ENCODE peak calls at places on chromosomes 3 and 15, in four cellular contexts. S is GM12878, I is K562, T is HepG2. L is an unnamed sample.

GRCh38 chr3:50203113-50203852 is 1.8 kb upstream of the SLC38A3 start:
- DNase-seq in S (no peak), I (no peak), T (peak), L (no peak)

GRCh38 chr3:11535207-11535960 is 108.3 kb downstream of the VGLL4 start:
- DNase-seq in S (no peak), I (no peak), T (no peak), L (no peak)

GRCh38 chr3:107662109-107662477 is 139.3 kb downstream of the BBX start:
- DNase-seq in S (no peak), I (no peak), T (no peak), L (no peak)

GRCh38 chr15:91224750-91225380 is 124.8 kb downstream of the SV2B start:
- DNase-seq in S (peak), I (peak), T (peak), L (peak)

GRCh38 chr3:158768361-158768787 is 33.5 kb upstream of the MFSD1 start:
- DNase-seq in S (no peak), I (peak), T (peak), L (no peak)

GRCh38 chr3:153284282-153284938 is 122.4 kb downstream of the RAP2B start:
- DNase-seq in S (peak), I (no peak), T (peak), L (no peak)

GRCh38 chr3:15861163-15861562 is 63.4 kb upstream of the ANKRD28 start:
- DNase-seq in S (no peak), I (peak), T (no peak), L (no peak)

GRCh38 chr3:151135548-151136337 is 50.3 kb downstream of the MED12L start:
- DNase-seq in S (no peak), I (peak), T (no peak), L (no peak)

GRCh38 chr3:177810162-177810623 is 612.9 kb upstream of the TBL1XR1 start:
- DNase-seq in S (no peak), I (no peak), T (peak), L (no peak)

GRCh38 chr3:166444336-166444735 is 607.1 kb upstream of the BCHE start:
- DNase-seq in S (no peak), I (no peak), T (no peak), L (no peak)

GRCh38 chr3:21109056-21109455 is 642.0 kb downstream of the ZNF385D start:
- DNase-seq in S (no peak), I (no peak), T (no peak), L (no peak)

GRCh38 chr15:29452881-29453731 is 183.5 kb upstream of the NSMCE3 start:
- DNase-seq in S (no peak), I (no peak), T (no peak), L (no peak)

GRCh38 chr3:135995766-135996165 is 30.2 kb downstream of the PPP2R3A start:
- DNase-seq in S (no peak), I (no peak), T (no peak), L (no peak)

GRCh38 chr15:28118531-28118930 is 19.4 kb upstream of the OCA2 start:
- DNase-seq in S (no peak), I (no peak), T (no peak), L (no peak)

GRCh38 chr15:48823237-48823636 is 12.4 kb upstream of the CEP152 start:
- DNase-seq in S (no peak), I (no peak), T (no peak), L (no peak)

GRCh38 chr3:166444756-166445155 is 607.5 kb upstream of the BCHE start:
- DNase-seq in S (no peak), I (no peak), T (no peak), L (no peak)

GRCh38 chr3:193040836-193041672 is 123.4 kb upstream of the MB21D2 start:
- DNase-seq in S (peak), I (peak), T (peak), L (no peak)

GRCh38 chr15:78306176-78306774 is 6.9 kb upstream of the SKIC8 start:
- DNase-seq in S (no peak), I (peak), T (no peak), L (no peak)

GRCh38 chr3:151203053-151203420 is at the start of gene GPR171:
- DNase-seq in S (peak), I (no peak), T (no peak), L (no peak)

GRCh38 chr3:168024537-168024941 is 71.2 kb downstream of the GOLIM4 start:
- DNase-seq in S (peak), I (no peak), T (no peak), L (no peak)

GRCh38 chr3:57423335-57423734 is 120.8 kb downstream of the DNAH12 start:
- DNase-seq in S (no peak), I (no peak), T (no peak), L (no peak)

GRCh38 chr3:105899528-105899927 is 30.7 kb upstream of the CBLB start:
- DNase-seq in S (no peak), I (no peak), T (no peak), L (no peak)

GRCh38 chr3:141242035-141242721 is 10.6 kb downstream of the PXYLP1 start:
- DNase-seq in S (no peak), I (no peak), T (no peak), L (no peak)

GRCh38 chr3:69542265-69543079 is 156.6 kb upstream of the FRMD4B start:
- DNase-seq in S (no peak), I (no peak), T (no peak), L (peak)

GRCh38 chr3:68953781-68954444 is 21.6 kb upstream of the TAFA4 start:
- DNase-seq in S (no peak), I (no peak), T (peak), L (no peak)

GRCh38 chr3:16801223-16801622 is 83.5 kb upstream of the PLCL2 start:
- DNase-seq in S (no peak), I (no peak), T (no peak), L (no peak)

GRCh38 chr3:141127344-141128125 is 76.4 kb downstream of the SPSB4 start:
- DNase-seq in S (no peak), I (no peak), T (no peak), L (no peak)

GRCh38 chr15:98292442-98293240 is 332.1 kb downstream of the ARRDC4 start:
- DNase-seq in S (no peak), I (peak), T (peak), L (peak)

GRCh38 chr3:175861916-175862315 is 1002.8 kb downstream of the NAALADL2 start:
- DNase-seq in S (no peak), I (no peak), T (no peak), L (no peak)

GRCh38 chr3:10184250-10184649 is 19.5 kb downstream of the IRAK2 start:
- DNase-seq in S (no peak), I (no peak), T (no peak), L (no peak)

GRCh38 chr3:84738101-84738500 is 220.7 kb upstream of the CADM2 start:
- DNase-seq in S (no peak), I (no peak), T (no peak), L (no peak)

GRCh38 chr3:45736707-45737106 is 47.5 kb downstream of the SACM1L start:
- DNase-seq in S (no peak), I (no peak), T (no peak), L (no peak)

GRCh38 chr3:4322635-4323034 is 19.5 kb downstream of the SETMAR start:
- DNase-seq in S (no peak), I (no peak), T (peak), L (no peak)

GRCh38 chr15:37109952-37110630 is 9.7 kb upstream of the MEIS2 start:
- DNase-seq in S (no peak), I (no peak), T (no peak), L (no peak)

GRCh38 chr15:77503240-77503639 is 82.6 kb downstream of the HMG20A start:
- DNase-seq in S (no peak), I (no peak), T (no peak), L (no peak)

GRCh38 chr15:63950911-63951481 is 95.3 kb downstream of the DAPK2 start:
- DNase-seq in S (no peak), I (no peak), T (no peak), L (no peak)

GRCh38 chr15:49868348-49868747 is 247.5 kb downstream of the DTWD1 start:
- DNase-seq in S (no peak), I (no peak), T (no peak), L (no peak)
- TF ChIP-seq FOXM1 in S (no peak), I (no peak), T (no peak), L (no peak)

GRCh38 chr3:143888846-143889245 is 40.6 kb upstream of the SLC9A9 start:
- DNase-seq in S (no peak), I (no peak), T (no peak), L (no peak)
- TF ChIP-seq FOXK2 in S (no peak), I (no peak), T (no peak), L (no peak)

GRCh38 chr3:14461006-14461747 is 58.8 kb downstream of the SLC6A6 start:
- DNase-seq in S (no peak), I (no peak), T (no peak), L (no peak)

GRCh38 chr3:14459384-14459783 is 57.0 kb downstream of the SLC6A6 start:
- DNase-seq in S (no peak), I (no peak), T (no peak), L (no peak)

GRCh38 chr3:14460342-14461005 is 58.1 kb downstream of the SLC6A6 start:
- DNase-seq in S (no peak), I (no peak), T (no peak), L (no peak)

GRCh38 chr3:14458434-14459280 is 56.3 kb downstream of the SLC6A6 start:
- DNase-seq in S (no peak), I (no peak), T (no peak), L (no peak)

GRCh38 chr3:14459787-14460186 is 57.4 kb downstream of the SLC6A6 start:
- DNase-seq in S (no peak), I (no peak), T (no peak), L (no peak)
- TF ChIP-seq FOXM1 in S (no peak), I (no peak), T (no peak), L (no peak)

GRCh38 chr3:188557230-188557629 is 403.3 kb downstream of the LPP start:
- DNase-seq in S (no peak), I (no peak), T (no peak), L (no peak)

GRCh38 chr3:188559069-188559410 is 405.1 kb downstream of the LPP start:
- DNase-seq in S (no peak), I (no peak), T (no peak), L (no peak)

GRCh38 chr3:188558343-188559068 is 404.5 kb downstream of the LPP start:
- DNase-seq in S (no peak), I (no peak), T (no peak), L (no peak)

GRCh38 chr3:188554404-188554803 is 400.4 kb downstream of the LPP start:
- DNase-seq in S (no peak), I (no peak), T (no peak), L (no peak)

GRCh38 chr3:188553569-188553968 is 399.6 kb downstream of the LPP start:
- DNase-seq in S (no peak), I (no peak), T (no peak), L (no peak)
- TF ChIP-seq FOXK2 in S (no peak), I (no peak), T (no peak), L (no peak)

DNA sequence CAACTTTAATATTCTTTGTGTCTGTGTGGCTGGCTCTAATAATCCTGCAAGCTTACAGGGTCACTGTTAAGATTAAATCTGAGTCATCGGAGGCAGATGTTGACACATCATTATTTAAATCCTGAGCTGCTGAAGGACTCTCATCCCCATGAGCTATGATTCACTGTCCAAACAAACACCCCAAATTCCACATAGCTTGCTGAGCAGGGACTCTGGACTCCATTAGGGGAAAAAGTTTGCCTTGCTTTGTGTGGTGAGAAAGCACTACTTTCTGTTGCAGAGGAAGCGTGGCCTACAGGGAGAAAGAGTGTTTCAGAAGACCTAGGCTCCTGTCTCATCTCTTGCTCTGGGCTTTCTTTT is 213.7 kb downstream of the PDCD6IP start:
- DNase-seq in S (no peak), I (peak), T (peak), L (no peak)
- TF ChIP-seq FOXM1 in S (no peak), I (no peak), T (no peak), L (no peak)

GRCh38 chr15:47484997-47485396 is 232.3 kb upstream of the SEMA6D start:
- DNase-seq in S (no peak), I (no peak), T (no peak), L (no peak)

GRCh38 chr15:47484119-47484518 is 233.2 kb upstream of the SEMA6D start:
- DNase-seq in S (no peak), I (no peak), T (no peak), L (no peak)

GRCh38 chr15:47486051-47486450 is 231.3 kb upstream of the SEMA6D start:
- DNase-seq in S (no peak), I (no peak), T (no peak), L (no peak)

GRCh38 chr15:47485419-47485818 is 231.9 kb upstream of the SEMA6D start:
- DNase-seq in S (no peak), I (no peak), T (no peak), L (no peak)
- TF ChIP-seq FOXK2 in S (no peak), I (no peak), T (no peak), L (no peak)

GRCh38 chr3:113211370-113212154 is at the start of gene BOC:
- DNase-seq in S (no peak), I (no peak), T (no peak), L (peak)
- TF ChIP-seq FOXM1 in S (no peak), I (no peak), T (no peak), L (no peak)